ENCODE peak calls at places on chromosomes 1 and 21, in five cellular contexts. Z, J, X, R and K are unnamed samples.
A peak's percentile ranks its signal among the peaks of the same experiment; 100 is the strongest.

GRCh38 chr1:64941466-64942117 is 24.8 kb downstream of the JAK1 start:
- DNase-seq in Z (no peak), J (no peak), X (no peak), R (no peak), K (peak; percentile 32)

GRCh38 chr1:230422221-230422981 is 3.7 kb downstream of the PGBD5 start:
- DNase-seq in Z (no peak), J (no peak), X (no peak), R (no peak), K (no peak)

GRCh38 chr21:44012474-44013379 is 618 bp downstream of the TRAPPC10 start:
- DNase-seq in Z (no peak), J (peak; percentile 76), X (no peak), R (peak; percentile 27), K (peak; percentile 88)

GRCh38 chr1:117615474-117615873 is 9.6 kb downstream of the TENT5C start:
- DNase-seq in Z (no peak), J (no peak), X (no peak), R (no peak), K (no peak)

GRCh38 chr1:226821719-226822085 is 48.7 kb upstream of the PSEN2 start:
- DNase-seq in Z (no peak), J (no peak), X (no peak), R (peak; percentile 41), K (no peak)

GRCh38 chr1:201450721-201451291 is 18.2 kb downstream of the PHLDA3 start:
- DNase-seq in Z (no peak), J (no peak), X (no peak), R (peak; percentile 95), K (peak; percentile 68)

GRCh38 chr1:58921342-58921741 is 137.5 kb upstream of the JUN start:
- DNase-seq in Z (peak; percentile 36), J (no peak), X (no peak), R (no peak), K (no peak)

GRCh38 chr1:33211972-33212371 is 30.1 kb upstream of the TRIM62 start:
- DNase-seq in Z (no peak), J (no peak), X (no peak), R (no peak), K (no peak)

GRCh38 chr1:42167611-42168396 is 3.3 kb upstream of the GUCA2A start:
- DNase-seq in Z (no peak), J (no peak), X (no peak), R (no peak), K (no peak)

GRCh38 chr1:213138892-213139291 is 87.9 kb downstream of the RPS6KC1 start:
- DNase-seq in Z (no peak), J (no peak), X (no peak), R (no peak), K (no peak)

GRCh38 chr1:54792686-54793282 is 8.3 kb downstream of the TTC22 start:
- DNase-seq in Z (no peak), J (no peak), X (no peak), R (no peak), K (no peak)

GRCh38 chr1:242523968-242524570 is 428 bp downstream of the PLD5 start:
- DNase-seq in Z (peak; percentile 12), J (peak; percentile 74), X (no peak), R (peak; percentile 19), K (peak; percentile 83)

GRCh38 chr1:151047925-151048644 is 534 bp downstream of the C1orf56 start:
- DNase-seq in Z (peak; percentile 76), J (peak; percentile 77), X (no peak), R (peak; percentile 79), K (peak; percentile 73)

GRCh38 chr21:44836666-44837471 is 19.0 kb upstream of the SUMO3 start:
- DNase-seq in Z (peak; percentile 29), J (no peak), X (no peak), R (peak; percentile 58), K (peak; percentile 71)

GRCh38 chr1:199157494-199157893 is 518.7 kb downstream of the PTPRC start:
- DNase-seq in Z (peak; percentile 69), J (no peak), X (no peak), R (no peak), K (no peak)

DNA sequence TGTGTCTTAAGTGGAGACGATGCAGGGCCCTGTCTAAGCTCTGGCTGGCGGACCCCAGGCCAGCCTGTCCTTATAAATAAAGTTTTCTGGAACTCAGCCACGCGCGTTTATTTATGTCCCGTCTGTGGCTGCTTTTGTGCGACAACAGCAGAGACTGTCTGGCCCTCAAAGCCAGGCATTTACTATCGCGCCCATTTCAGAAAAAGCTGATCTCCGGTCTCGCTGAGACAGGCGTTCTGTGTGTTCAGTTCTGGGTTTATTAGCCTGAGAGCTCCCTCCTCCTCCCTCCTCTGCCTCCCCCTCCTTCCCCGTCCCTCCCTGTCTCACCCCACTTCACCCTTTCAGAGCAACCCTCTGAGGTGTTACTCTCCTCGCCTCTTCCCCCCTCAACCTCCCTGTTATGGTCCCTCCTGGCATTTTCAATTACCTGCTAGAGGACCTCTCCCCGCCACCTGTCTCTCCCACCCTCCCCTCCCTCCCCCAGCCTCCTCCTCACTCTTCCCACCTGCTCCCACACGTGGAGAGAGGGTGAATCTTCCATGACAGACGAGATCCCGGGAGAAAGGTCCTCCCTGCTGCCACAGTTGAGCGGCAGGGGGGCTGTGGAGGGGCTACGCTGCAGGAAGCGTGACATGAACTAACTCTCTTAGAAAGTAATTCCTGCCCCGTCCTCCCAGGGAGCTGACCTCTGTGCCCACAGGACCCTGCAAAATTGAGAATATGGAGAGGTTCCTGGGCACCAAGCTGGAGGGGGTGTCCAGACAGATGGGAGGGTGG is 59.9 kb downstream of the SPSB1 start:
- DNase-seq in Z (no peak), J (no peak), X (no peak), R (no peak), K (peak; percentile 67)
- TF ChIP-seq CTCF in Z (no peak), J (peak; percentile 35), X (no peak), R (no peak), K (no peak)

GRCh38 chr1:106962591-106962990 is 93.9 kb upstream of the PRMT6 start:
- DNase-seq in Z (peak; percentile 1), J (no peak), X (no peak), R (no peak), K (no peak)
- TF ChIP-seq CTCF in Z (no peak), J (no peak), X (no peak), R (no peak), K (no peak)

DNA sequence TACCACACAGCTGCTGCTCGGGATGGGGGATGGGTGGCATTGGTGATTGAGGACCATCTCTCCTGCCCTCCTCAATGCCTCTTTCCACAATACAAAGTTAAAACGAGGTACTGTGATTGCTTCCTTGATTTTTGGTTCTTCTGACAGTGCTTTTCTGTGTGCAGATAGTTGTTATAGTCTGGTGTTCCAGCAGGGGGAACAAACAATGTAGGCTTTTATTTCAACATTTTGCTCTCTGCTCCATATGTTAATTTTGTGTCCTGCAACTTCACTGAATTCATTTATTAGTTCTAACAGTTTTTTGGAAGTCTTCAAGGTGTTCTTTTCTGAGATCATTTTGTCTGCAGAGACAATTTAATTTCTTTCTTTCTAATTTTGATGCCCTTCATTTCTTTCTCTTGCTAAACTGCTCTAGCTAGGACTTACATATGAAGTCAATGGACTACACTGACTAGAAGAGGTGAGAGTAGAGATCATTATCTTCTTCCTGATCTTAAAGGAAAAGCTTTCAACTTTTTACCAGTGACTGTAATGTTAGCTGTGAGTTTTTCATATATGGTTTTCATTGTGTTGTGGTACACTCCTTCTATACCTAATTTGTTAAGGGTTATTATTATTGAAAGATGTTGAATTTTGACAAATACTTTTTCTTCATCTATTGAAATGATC is 45.4 kb downstream of the TNFSF18 start:
- DNase-seq in Z (no peak), J (no peak), X (no peak), R (no peak), K (no peak)
- TF ChIP-seq CTCF in Z (no peak), J (peak; percentile 22), X (peak; percentile 3), R (peak; percentile 26), K (no peak)

DNA sequence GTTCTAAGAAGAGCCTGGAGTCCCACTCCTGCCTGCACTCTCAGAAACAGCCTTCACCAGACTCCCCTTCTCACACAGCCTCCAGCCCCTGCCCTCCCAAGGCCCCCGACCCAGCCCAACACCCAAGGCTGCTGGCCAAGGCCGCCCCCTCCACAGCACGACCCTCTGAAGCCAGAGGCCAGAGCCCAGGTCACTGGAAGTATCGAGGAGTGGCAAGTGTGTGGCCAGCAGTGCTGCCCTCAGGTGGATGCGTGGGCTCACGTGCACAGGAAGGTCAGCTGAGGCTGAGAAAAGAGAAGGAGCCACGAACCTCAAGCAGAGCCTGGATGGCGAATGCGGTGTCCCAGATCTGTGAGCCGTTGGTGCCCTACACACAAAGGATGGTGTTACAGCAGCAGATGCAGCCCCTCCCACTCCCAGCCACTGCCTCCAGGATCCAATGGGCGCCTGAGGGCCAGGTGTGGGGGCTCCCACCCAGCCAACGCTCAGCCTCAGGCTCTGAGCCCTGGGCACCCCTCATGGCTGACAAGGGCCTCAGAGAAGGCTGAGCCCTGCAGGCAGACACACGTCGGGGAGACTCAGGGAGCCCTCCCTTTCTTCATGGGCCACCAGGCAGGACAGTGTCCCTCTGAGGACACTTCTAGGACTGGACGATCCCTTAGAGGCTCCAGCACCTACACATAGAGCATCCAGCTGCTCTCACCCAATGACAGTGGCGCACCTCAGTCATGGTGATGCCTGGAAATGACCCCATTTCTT is 18.0 kb downstream of the LSS start:
- DNase-seq in Z (no peak), J (no peak), X (no peak), R (no peak), K (no peak)
- TF ChIP-seq CTCF in Z (no peak), J (no peak), X (no peak), R (no peak), K (no peak)

GRCh38 chr21:34509151-34509550 is 2.9 kb downstream of the KCNE1 start:
- DNase-seq in Z (no peak), J (no peak), X (no peak), R (no peak), K (no peak)
- TF ChIP-seq CTCF in Z (peak; percentile 29), J (no peak), X (peak; percentile 17), R (peak; percentile 11), K (no peak)

GRCh38 chr1:152449661-152450060 is 35.6 kb upstream of the CRNN start:
- DNase-seq in Z (no peak), J (no peak), X (no peak), R (no peak), K (no peak)
- TF ChIP-seq CTCF in Z (no peak), J (no peak), X (no peak), R (no peak), K (no peak)